ENCODE peak calls at places on chromosomes 3 and 15, in nine cellular contexts. One of them, this sample, is unnamed.

GRCh38 chr3:70120360-70120966 is 120.9 kb downstream of the SAMMSON start:
- DNase-seq in activated CD4-positive, CD25-positive, alpha-beta regulatory T cell treated with anti-CD3 and anti-CD28 coated beads, Interleukin-2, amount 50 U/mL, for 72 hours: peak
- DNase-seq in tibial artery: peak
- DNase-seq in activated T-cell treated with anti-CD3 and anti-CD28 coated beads, Interleukin-2, amount 50 U/mL, for 72 hours: peak
- DNase-seq in A549: peak
- DNase-seq in NCI-H748 treated with DMSO at 0.1 percent for 48 hours: peak
- DNase-seq in mesothelial cell of epicardium: no peak
- DNase-seq in EL: peak
- DNase-seq in stimulated activated CD8-positive, alpha-beta memory T cell treated with anti-CD3 and anti-CD28 coated beads, Interleukin-2, amount 100 ng/mL, for 48 hours: peak
- DNase-seq in this sample: no peak

GRCh38 chr3:22928716-22929115 is 274.4 kb upstream of the UBE2E2 start:
- DNase-seq in activated CD4-positive, CD25-positive, alpha-beta regulatory T cell treated with anti-CD3 and anti-CD28 coated beads, Interleukin-2, amount 50 U/mL, for 72 hours: no peak
- DNase-seq in tibial artery: no peak
- DNase-seq in activated T-cell treated with anti-CD3 and anti-CD28 coated beads, Interleukin-2, amount 50 U/mL, for 72 hours: no peak
- DNase-seq in A549: no peak
- DNase-seq in NCI-H748 treated with DMSO at 0.1 percent for 48 hours: no peak
- DNase-seq in mesothelial cell of epicardium: no peak
- DNase-seq in EL: no peak
- DNase-seq in stimulated activated CD8-positive, alpha-beta memory T cell treated with anti-CD3 and anti-CD28 coated beads, Interleukin-2, amount 100 ng/mL, for 48 hours: no peak
- DNase-seq in this sample: no peak

GRCh38 chr3:152574461-152575079 is 260.4 kb upstream of the P2RY1 start:
- DNase-seq in activated CD4-positive, CD25-positive, alpha-beta regulatory T cell treated with anti-CD3 and anti-CD28 coated beads, Interleukin-2, amount 50 U/mL, for 72 hours: no peak
- DNase-seq in tibial artery: no peak
- DNase-seq in activated T-cell treated with anti-CD3 and anti-CD28 coated beads, Interleukin-2, amount 50 U/mL, for 72 hours: peak
- DNase-seq in A549: peak
- DNase-seq in NCI-H748 treated with DMSO at 0.1 percent for 48 hours: peak
- DNase-seq in mesothelial cell of epicardium: no peak
- DNase-seq in EL: peak
- DNase-seq in stimulated activated CD8-positive, alpha-beta memory T cell treated with anti-CD3 and anti-CD28 coated beads, Interleukin-2, amount 100 ng/mL, for 48 hours: no peak
- DNase-seq in this sample: no peak

GRCh38 chr3:179292440-179292839 is 30.4 kb upstream of the ZNF639 start:
- DNase-seq in activated CD4-positive, CD25-positive, alpha-beta regulatory T cell treated with anti-CD3 and anti-CD28 coated beads, Interleukin-2, amount 50 U/mL, for 72 hours: no peak
- DNase-seq in tibial artery: no peak
- DNase-seq in activated T-cell treated with anti-CD3 and anti-CD28 coated beads, Interleukin-2, amount 50 U/mL, for 72 hours: no peak
- DNase-seq in A549: no peak
- DNase-seq in NCI-H748 treated with DMSO at 0.1 percent for 48 hours: no peak
- DNase-seq in mesothelial cell of epicardium: no peak
- DNase-seq in EL: peak
- DNase-seq in stimulated activated CD8-positive, alpha-beta memory T cell treated with anti-CD3 and anti-CD28 coated beads, Interleukin-2, amount 100 ng/mL, for 48 hours: no peak
- DNase-seq in this sample: no peak

GRCh38 chr15:60695713-60696522 is 217.0 kb upstream of the ICE2 start:
- DNase-seq in activated CD4-positive, CD25-positive, alpha-beta regulatory T cell treated with anti-CD3 and anti-CD28 coated beads, Interleukin-2, amount 50 U/mL, for 72 hours: peak
- DNase-seq in tibial artery: no peak
- DNase-seq in activated T-cell treated with anti-CD3 and anti-CD28 coated beads, Interleukin-2, amount 50 U/mL, for 72 hours: peak
- DNase-seq in A549: no peak
- DNase-seq in NCI-H748 treated with DMSO at 0.1 percent for 48 hours: no peak
- DNase-seq in mesothelial cell of epicardium: no peak
- DNase-seq in EL: no peak
- DNase-seq in stimulated activated CD8-positive, alpha-beta memory T cell treated with anti-CD3 and anti-CD28 coated beads, Interleukin-2, amount 100 ng/mL, for 48 hours: peak
- DNase-seq in this sample: no peak

GRCh38 chr15:99073008-99073714 is 31.7 kb upstream of the SYNM start:
- DNase-seq in activated CD4-positive, CD25-positive, alpha-beta regulatory T cell treated with anti-CD3 and anti-CD28 coated beads, Interleukin-2, amount 50 U/mL, for 72 hours: peak
- DNase-seq in tibial artery: peak
- DNase-seq in activated T-cell treated with anti-CD3 and anti-CD28 coated beads, Interleukin-2, amount 50 U/mL, for 72 hours: no peak
- DNase-seq in A549: no peak
- DNase-seq in NCI-H748 treated with DMSO at 0.1 percent for 48 hours: no peak
- DNase-seq in mesothelial cell of epicardium: no peak
- DNase-seq in EL: peak
- DNase-seq in stimulated activated CD8-positive, alpha-beta memory T cell treated with anti-CD3 and anti-CD28 coated beads, Interleukin-2, amount 100 ng/mL, for 48 hours: no peak
- DNase-seq in this sample: no peak

GRCh38 chr15:28934645-28935044 is 48.9 kb downstream of the APBA2 start:
- DNase-seq in activated CD4-positive, CD25-positive, alpha-beta regulatory T cell treated with anti-CD3 and anti-CD28 coated beads, Interleukin-2, amount 50 U/mL, for 72 hours: no peak
- DNase-seq in tibial artery: peak
- DNase-seq in activated T-cell treated with anti-CD3 and anti-CD28 coated beads, Interleukin-2, amount 50 U/mL, for 72 hours: no peak
- DNase-seq in A549: no peak
- DNase-seq in NCI-H748 treated with DMSO at 0.1 percent for 48 hours: no peak
- DNase-seq in mesothelial cell of epicardium: no peak
- DNase-seq in EL: no peak
- DNase-seq in stimulated activated CD8-positive, alpha-beta memory T cell treated with anti-CD3 and anti-CD28 coated beads, Interleukin-2, amount 100 ng/mL, for 48 hours: no peak
- DNase-seq in this sample: no peak

GRCh38 chr15:62740141-62741004 is 302.2 kb upstream of the TPM1 start:
- DNase-seq in activated CD4-positive, CD25-positive, alpha-beta regulatory T cell treated with anti-CD3 and anti-CD28 coated beads, Interleukin-2, amount 50 U/mL, for 72 hours: no peak
- DNase-seq in tibial artery: no peak
- DNase-seq in activated T-cell treated with anti-CD3 and anti-CD28 coated beads, Interleukin-2, amount 50 U/mL, for 72 hours: no peak
- DNase-seq in A549: peak
- DNase-seq in NCI-H748 treated with DMSO at 0.1 percent for 48 hours: no peak
- DNase-seq in mesothelial cell of epicardium: no peak
- DNase-seq in EL: peak
- DNase-seq in stimulated activated CD8-positive, alpha-beta memory T cell treated with anti-CD3 and anti-CD28 coated beads, Interleukin-2, amount 100 ng/mL, for 48 hours: no peak
- DNase-seq in this sample: no peak

GRCh38 chr15:28097656-28098359 is 1.3 kb downstream of the OCA2 start:
- DNase-seq in activated CD4-positive, CD25-positive, alpha-beta regulatory T cell treated with anti-CD3 and anti-CD28 coated beads, Interleukin-2, amount 50 U/mL, for 72 hours: no peak
- DNase-seq in tibial artery: peak
- DNase-seq in activated T-cell treated with anti-CD3 and anti-CD28 coated beads, Interleukin-2, amount 50 U/mL, for 72 hours: no peak
- DNase-seq in A549: no peak
- DNase-seq in NCI-H748 treated with DMSO at 0.1 percent for 48 hours: no peak
- DNase-seq in mesothelial cell of epicardium: no peak
- DNase-seq in EL: no peak
- DNase-seq in stimulated activated CD8-positive, alpha-beta memory T cell treated with anti-CD3 and anti-CD28 coated beads, Interleukin-2, amount 100 ng/mL, for 48 hours: no peak
- DNase-seq in this sample: no peak

GRCh38 chr15:79922512-79923067 is 25.8 kb upstream of the MTHFS start:
- DNase-seq in activated CD4-positive, CD25-positive, alpha-beta regulatory T cell treated with anti-CD3 and anti-CD28 coated beads, Interleukin-2, amount 50 U/mL, for 72 hours: no peak
- DNase-seq in tibial artery: no peak
- DNase-seq in activated T-cell treated with anti-CD3 and anti-CD28 coated beads, Interleukin-2, amount 50 U/mL, for 72 hours: no peak
- DNase-seq in A549: no peak
- DNase-seq in NCI-H748 treated with DMSO at 0.1 percent for 48 hours: no peak
- DNase-seq in mesothelial cell of epicardium: no peak
- DNase-seq in EL: no peak
- DNase-seq in stimulated activated CD8-positive, alpha-beta memory T cell treated with anti-CD3 and anti-CD28 coated beads, Interleukin-2, amount 100 ng/mL, for 48 hours: no peak
- DNase-seq in this sample: no peak

GRCh38 chr3:33331414-33331813 is 54.2 kb downstream of the FBXL2 start:
- DNase-seq in activated CD4-positive, CD25-positive, alpha-beta regulatory T cell treated with anti-CD3 and anti-CD28 coated beads, Interleukin-2, amount 50 U/mL, for 72 hours: no peak
- DNase-seq in tibial artery: no peak
- DNase-seq in activated T-cell treated with anti-CD3 and anti-CD28 coated beads, Interleukin-2, amount 50 U/mL, for 72 hours: no peak
- DNase-seq in A549: no peak
- DNase-seq in NCI-H748 treated with DMSO at 0.1 percent for 48 hours: no peak
- DNase-seq in mesothelial cell of epicardium: no peak
- DNase-seq in EL: no peak
- DNase-seq in stimulated activated CD8-positive, alpha-beta memory T cell treated with anti-CD3 and anti-CD28 coated beads, Interleukin-2, amount 100 ng/mL, for 48 hours: no peak
- DNase-seq in this sample: peak

GRCh38 chr3:175410251-175410650 is 551.1 kb downstream of the NAALADL2 start:
- DNase-seq in activated CD4-positive, CD25-positive, alpha-beta regulatory T cell treated with anti-CD3 and anti-CD28 coated beads, Interleukin-2, amount 50 U/mL, for 72 hours: no peak
- DNase-seq in tibial artery: no peak
- DNase-seq in activated T-cell treated with anti-CD3 and anti-CD28 coated beads, Interleukin-2, amount 50 U/mL, for 72 hours: no peak
- DNase-seq in A549: no peak
- DNase-seq in NCI-H748 treated with DMSO at 0.1 percent for 48 hours: no peak
- DNase-seq in mesothelial cell of epicardium: no peak
- DNase-seq in EL: peak
- DNase-seq in stimulated activated CD8-positive, alpha-beta memory T cell treated with anti-CD3 and anti-CD28 coated beads, Interleukin-2, amount 100 ng/mL, for 48 hours: no peak
- DNase-seq in this sample: peak

GRCh38 chr15:65411470-65412071 is 11.2 kb downstream of the IGDCC4 start:
- DNase-seq in activated CD4-positive, CD25-positive, alpha-beta regulatory T cell treated with anti-CD3 and anti-CD28 coated beads, Interleukin-2, amount 50 U/mL, for 72 hours: no peak
- DNase-seq in tibial artery: no peak
- DNase-seq in activated T-cell treated with anti-CD3 and anti-CD28 coated beads, Interleukin-2, amount 50 U/mL, for 72 hours: no peak
- DNase-seq in A549: no peak
- DNase-seq in NCI-H748 treated with DMSO at 0.1 percent for 48 hours: no peak
- DNase-seq in mesothelial cell of epicardium: no peak
- DNase-seq in EL: no peak
- DNase-seq in stimulated activated CD8-positive, alpha-beta memory T cell treated with anti-CD3 and anti-CD28 coated beads, Interleukin-2, amount 100 ng/mL, for 48 hours: no peak
- DNase-seq in this sample: no peak

GRCh38 chr3:106345353-106346027 is 476.7 kb upstream of the CBLB start:
- DNase-seq in activated CD4-positive, CD25-positive, alpha-beta regulatory T cell treated with anti-CD3 and anti-CD28 coated beads, Interleukin-2, amount 50 U/mL, for 72 hours: no peak
- DNase-seq in tibial artery: no peak
- DNase-seq in activated T-cell treated with anti-CD3 and anti-CD28 coated beads, Interleukin-2, amount 50 U/mL, for 72 hours: no peak
- DNase-seq in A549: peak
- DNase-seq in NCI-H748 treated with DMSO at 0.1 percent for 48 hours: no peak
- DNase-seq in mesothelial cell of epicardium: no peak
- DNase-seq in EL: peak
- DNase-seq in stimulated activated CD8-positive, alpha-beta memory T cell treated with anti-CD3 and anti-CD28 coated beads, Interleukin-2, amount 100 ng/mL, for 48 hours: no peak
- DNase-seq in this sample: peak

GRCh38 chr3:124275421-124275820 is 283.5 kb upstream of the ROPN1 start:
- DNase-seq in activated CD4-positive, CD25-positive, alpha-beta regulatory T cell treated with anti-CD3 and anti-CD28 coated beads, Interleukin-2, amount 50 U/mL, for 72 hours: no peak
- DNase-seq in tibial artery: peak
- DNase-seq in activated T-cell treated with anti-CD3 and anti-CD28 coated beads, Interleukin-2, amount 50 U/mL, for 72 hours: no peak
- DNase-seq in A549: no peak
- DNase-seq in NCI-H748 treated with DMSO at 0.1 percent for 48 hours: no peak
- DNase-seq in mesothelial cell of epicardium: no peak
- DNase-seq in EL: no peak
- DNase-seq in stimulated activated CD8-positive, alpha-beta memory T cell treated with anti-CD3 and anti-CD28 coated beads, Interleukin-2, amount 100 ng/mL, for 48 hours: no peak
- DNase-seq in this sample: no peak

GRCh38 chr3:21944251-21944650 is 193.2 kb upstream of the ZNF385D start:
- DNase-seq in activated CD4-positive, CD25-positive, alpha-beta regulatory T cell treated with anti-CD3 and anti-CD28 coated beads, Interleukin-2, amount 50 U/mL, for 72 hours: no peak
- DNase-seq in tibial artery: no peak
- DNase-seq in activated T-cell treated with anti-CD3 and anti-CD28 coated beads, Interleukin-2, amount 50 U/mL, for 72 hours: no peak
- DNase-seq in A549: no peak
- DNase-seq in NCI-H748 treated with DMSO at 0.1 percent for 48 hours: no peak
- DNase-seq in mesothelial cell of epicardium: no peak
- DNase-seq in EL: no peak
- DNase-seq in stimulated activated CD8-positive, alpha-beta memory T cell treated with anti-CD3 and anti-CD28 coated beads, Interleukin-2, amount 100 ng/mL, for 48 hours: no peak
- DNase-seq in this sample: no peak

GRCh38 chr3:30676424-30677346 is 70.3 kb downstream of the TGFBR2 start:
- DNase-seq in activated CD4-positive, CD25-positive, alpha-beta regulatory T cell treated with anti-CD3 and anti-CD28 coated beads, Interleukin-2, amount 50 U/mL, for 72 hours: no peak
- DNase-seq in tibial artery: no peak
- DNase-seq in activated T-cell treated with anti-CD3 and anti-CD28 coated beads, Interleukin-2, amount 50 U/mL, for 72 hours: no peak
- DNase-seq in A549: no peak
- DNase-seq in NCI-H748 treated with DMSO at 0.1 percent for 48 hours: no peak
- DNase-seq in mesothelial cell of epicardium: no peak
- DNase-seq in EL: no peak
- DNase-seq in stimulated activated CD8-positive, alpha-beta memory T cell treated with anti-CD3 and anti-CD28 coated beads, Interleukin-2, amount 100 ng/mL, for 48 hours: no peak
- DNase-seq in this sample: no peak

GRCh38 chr15:28960979-28961378 is 75.2 kb downstream of the APBA2 start:
- DNase-seq in activated CD4-positive, CD25-positive, alpha-beta regulatory T cell treated with anti-CD3 and anti-CD28 coated beads, Interleukin-2, amount 50 U/mL, for 72 hours: no peak
- DNase-seq in tibial artery: no peak
- DNase-seq in activated T-cell treated with anti-CD3 and anti-CD28 coated beads, Interleukin-2, amount 50 U/mL, for 72 hours: no peak
- DNase-seq in A549: peak
- DNase-seq in NCI-H748 treated with DMSO at 0.1 percent for 48 hours: no peak
- DNase-seq in mesothelial cell of epicardium: no peak
- DNase-seq in EL: peak
- DNase-seq in stimulated activated CD8-positive, alpha-beta memory T cell treated with anti-CD3 and anti-CD28 coated beads, Interleukin-2, amount 100 ng/mL, for 48 hours: no peak
- DNase-seq in this sample: no peak

GRCh38 chr3:149771652-149772271 is 19.5 kb upstream of the COMMD2 start:
- DNase-seq in activated CD4-positive, CD25-positive, alpha-beta regulatory T cell treated with anti-CD3 and anti-CD28 coated beads, Interleukin-2, amount 50 U/mL, for 72 hours: no peak
- DNase-seq in tibial artery: no peak
- DNase-seq in activated T-cell treated with anti-CD3 and anti-CD28 coated beads, Interleukin-2, amount 50 U/mL, for 72 hours: peak
- DNase-seq in A549: peak
- DNase-seq in NCI-H748 treated with DMSO at 0.1 percent for 48 hours: peak
- DNase-seq in mesothelial cell of epicardium: peak
- DNase-seq in EL: peak
- DNase-seq in stimulated activated CD8-positive, alpha-beta memory T cell treated with anti-CD3 and anti-CD28 coated beads, Interleukin-2, amount 100 ng/mL, for 48 hours: peak
- DNase-seq in this sample: no peak

GRCh38 chr15:46786886-46787285 is 930.4 kb upstream of the SEMA6D start:
- DNase-seq in activated CD4-positive, CD25-positive, alpha-beta regulatory T cell treated with anti-CD3 and anti-CD28 coated beads, Interleukin-2, amount 50 U/mL, for 72 hours: no peak
- DNase-seq in tibial artery: no peak
- DNase-seq in activated T-cell treated with anti-CD3 and anti-CD28 coated beads, Interleukin-2, amount 50 U/mL, for 72 hours: no peak
- DNase-seq in A549: no peak
- DNase-seq in NCI-H748 treated with DMSO at 0.1 percent for 48 hours: peak
- DNase-seq in mesothelial cell of epicardium: no peak
- DNase-seq in EL: no peak
- DNase-seq in stimulated activated CD8-positive, alpha-beta memory T cell treated with anti-CD3 and anti-CD28 coated beads, Interleukin-2, amount 100 ng/mL, for 48 hours: no peak
- DNase-seq in this sample: no peak

GRCh38 chr3:149967067-149967685 is 3.5 kb downstream of the PFN2 start:
- DNase-seq in activated CD4-positive, CD25-positive, alpha-beta regulatory T cell treated with anti-CD3 and anti-CD28 coated beads, Interleukin-2, amount 50 U/mL, for 72 hours: no peak
- DNase-seq in tibial artery: no peak
- DNase-seq in activated T-cell treated with anti-CD3 and anti-CD28 coated beads, Interleukin-2, amount 50 U/mL, for 72 hours: no peak
- DNase-seq in A549: peak
- DNase-seq in NCI-H748 treated with DMSO at 0.1 percent for 48 hours: peak
- DNase-seq in mesothelial cell of epicardium: no peak
- DNase-seq in EL: peak
- DNase-seq in stimulated activated CD8-positive, alpha-beta memory T cell treated with anti-CD3 and anti-CD28 coated beads, Interleukin-2, amount 100 ng/mL, for 48 hours: no peak
- DNase-seq in this sample: no peak

GRCh38 chr3:150599611-150600297 is 3.4 kb upstream of the SELENOT start:
- DNase-seq in activated CD4-positive, CD25-positive, alpha-beta regulatory T cell treated with anti-CD3 and anti-CD28 coated beads, Interleukin-2, amount 50 U/mL, for 72 hours: no peak
- DNase-seq in tibial artery: no peak
- DNase-seq in activated T-cell treated with anti-CD3 and anti-CD28 coated beads, Interleukin-2, amount 50 U/mL, for 72 hours: no peak
- DNase-seq in A549: no peak
- DNase-seq in NCI-H748 treated with DMSO at 0.1 percent for 48 hours: no peak
- DNase-seq in mesothelial cell of epicardium: no peak
- DNase-seq in EL: peak
- DNase-seq in stimulated activated CD8-positive, alpha-beta memory T cell treated with anti-CD3 and anti-CD28 coated beads, Interleukin-2, amount 100 ng/mL, for 48 hours: no peak
- DNase-seq in this sample: no peak

GRCh38 chr3:133268772-133269171 is 131.1 kb upstream of the BFSP2 start:
- DNase-seq in activated CD4-positive, CD25-positive, alpha-beta regulatory T cell treated with anti-CD3 and anti-CD28 coated beads, Interleukin-2, amount 50 U/mL, for 72 hours: no peak
- DNase-seq in tibial artery: no peak
- DNase-seq in activated T-cell treated with anti-CD3 and anti-CD28 coated beads, Interleukin-2, amount 50 U/mL, for 72 hours: no peak
- DNase-seq in A549: no peak
- DNase-seq in NCI-H748 treated with DMSO at 0.1 percent for 48 hours: no peak
- DNase-seq in mesothelial cell of epicardium: no peak
- DNase-seq in EL: no peak
- DNase-seq in stimulated activated CD8-positive, alpha-beta memory T cell treated with anti-CD3 and anti-CD28 coated beads, Interleukin-2, amount 100 ng/mL, for 48 hours: no peak
- DNase-seq in this sample: no peak

GRCh38 chr3:55060921-55061555 is 133.2 kb upstream of the LRTM1 start:
- DNase-seq in activated CD4-positive, CD25-positive, alpha-beta regulatory T cell treated with anti-CD3 and anti-CD28 coated beads, Interleukin-2, amount 50 U/mL, for 72 hours: no peak
- DNase-seq in tibial artery: no peak
- DNase-seq in activated T-cell treated with anti-CD3 and anti-CD28 coated beads, Interleukin-2, amount 50 U/mL, for 72 hours: no peak
- DNase-seq in A549: no peak
- DNase-seq in NCI-H748 treated with DMSO at 0.1 percent for 48 hours: no peak
- DNase-seq in mesothelial cell of epicardium: no peak
- DNase-seq in EL: no peak
- DNase-seq in stimulated activated CD8-positive, alpha-beta memory T cell treated with anti-CD3 and anti-CD28 coated beads, Interleukin-2, amount 100 ng/mL, for 48 hours: no peak
- DNase-seq in this sample: no peak

GRCh38 chr3:66763294-66763693 is 234.8 kb upstream of the KBTBD8 start:
- DNase-seq in activated CD4-positive, CD25-positive, alpha-beta regulatory T cell treated with anti-CD3 and anti-CD28 coated beads, Interleukin-2, amount 50 U/mL, for 72 hours: no peak
- DNase-seq in tibial artery: no peak
- DNase-seq in activated T-cell treated with anti-CD3 and anti-CD28 coated beads, Interleukin-2, amount 50 U/mL, for 72 hours: no peak
- DNase-seq in A549: no peak
- DNase-seq in NCI-H748 treated with DMSO at 0.1 percent for 48 hours: no peak
- DNase-seq in mesothelial cell of epicardium: no peak
- DNase-seq in EL: peak
- DNase-seq in stimulated activated CD8-positive, alpha-beta memory T cell treated with anti-CD3 and anti-CD28 coated beads, Interleukin-2, amount 100 ng/mL, for 48 hours: no peak
- DNase-seq in this sample: peak

GRCh38 chr15:29822100-29822684 is at the start of gene TJP1:
- DNase-seq in activated CD4-positive, CD25-positive, alpha-beta regulatory T cell treated with anti-CD3 and anti-CD28 coated beads, Interleukin-2, amount 50 U/mL, for 72 hours: no peak
- DNase-seq in tibial artery: peak
- DNase-seq in activated T-cell treated with anti-CD3 and anti-CD28 coated beads, Interleukin-2, amount 50 U/mL, for 72 hours: no peak
- DNase-seq in A549: peak
- DNase-seq in NCI-H748 treated with DMSO at 0.1 percent for 48 hours: peak
- DNase-seq in mesothelial cell of epicardium: peak
- DNase-seq in EL: peak
- DNase-seq in stimulated activated CD8-positive, alpha-beta memory T cell treated with anti-CD3 and anti-CD28 coated beads, Interleukin-2, amount 100 ng/mL, for 48 hours: no peak
- DNase-seq in this sample: no peak

GRCh38 chr15:51965691-51966090 is 5.9 kb downstream of the LEO1 start:
- DNase-seq in activated CD4-positive, CD25-positive, alpha-beta regulatory T cell treated with anti-CD3 and anti-CD28 coated beads, Interleukin-2, amount 50 U/mL, for 72 hours: no peak
- DNase-seq in tibial artery: no peak
- DNase-seq in activated T-cell treated with anti-CD3 and anti-CD28 coated beads, Interleukin-2, amount 50 U/mL, for 72 hours: no peak
- DNase-seq in A549: no peak
- DNase-seq in NCI-H748 treated with DMSO at 0.1 percent for 48 hours: no peak
- DNase-seq in mesothelial cell of epicardium: no peak
- DNase-seq in EL: no peak
- DNase-seq in stimulated activated CD8-positive, alpha-beta memory T cell treated with anti-CD3 and anti-CD28 coated beads, Interleukin-2, amount 100 ng/mL, for 48 hours: no peak
- DNase-seq in this sample: no peak

GRCh38 chr15:50431204-50431603 is 7.0 kb downstream of the USP8 start:
- DNase-seq in activated CD4-positive, CD25-positive, alpha-beta regulatory T cell treated with anti-CD3 and anti-CD28 coated beads, Interleukin-2, amount 50 U/mL, for 72 hours: no peak
- DNase-seq in tibial artery: no peak
- DNase-seq in activated T-cell treated with anti-CD3 and anti-CD28 coated beads, Interleukin-2, amount 50 U/mL, for 72 hours: no peak
- DNase-seq in A549: no peak
- DNase-seq in NCI-H748 treated with DMSO at 0.1 percent for 48 hours: no peak
- DNase-seq in mesothelial cell of epicardium: no peak
- DNase-seq in EL: peak
- DNase-seq in stimulated activated CD8-positive, alpha-beta memory T cell treated with anti-CD3 and anti-CD28 coated beads, Interleukin-2, amount 100 ng/mL, for 48 hours: no peak
- DNase-seq in this sample: no peak

GRCh38 chr3:150407818-150408231 is 273 bp upstream of the TSC22D2 start:
- DNase-seq in activated CD4-positive, CD25-positive, alpha-beta regulatory T cell treated with anti-CD3 and anti-CD28 coated beads, Interleukin-2, amount 50 U/mL, for 72 hours: no peak
- DNase-seq in tibial artery: no peak
- DNase-seq in activated T-cell treated with anti-CD3 and anti-CD28 coated beads, Interleukin-2, amount 50 U/mL, for 72 hours: no peak
- DNase-seq in A549: peak
- DNase-seq in NCI-H748 treated with DMSO at 0.1 percent for 48 hours: no peak
- DNase-seq in mesothelial cell of epicardium: no peak
- DNase-seq in EL: peak
- DNase-seq in stimulated activated CD8-positive, alpha-beta memory T cell treated with anti-CD3 and anti-CD28 coated beads, Interleukin-2, amount 100 ng/mL, for 48 hours: peak
- DNase-seq in this sample: no peak

GRCh38 chr3:178966299-178967183 is 105.1 kb downstream of the ZMAT3 start:
- DNase-seq in activated CD4-positive, CD25-positive, alpha-beta regulatory T cell treated with anti-CD3 and anti-CD28 coated beads, Interleukin-2, amount 50 U/mL, for 72 hours: no peak
- DNase-seq in tibial artery: no peak
- DNase-seq in activated T-cell treated with anti-CD3 and anti-CD28 coated beads, Interleukin-2, amount 50 U/mL, for 72 hours: no peak
- DNase-seq in A549: no peak
- DNase-seq in NCI-H748 treated with DMSO at 0.1 percent for 48 hours: peak
- DNase-seq in mesothelial cell of epicardium: no peak
- DNase-seq in EL: peak
- DNase-seq in stimulated activated CD8-positive, alpha-beta memory T cell treated with anti-CD3 and anti-CD28 coated beads, Interleukin-2, amount 100 ng/mL, for 48 hours: no peak
- DNase-seq in this sample: no peak

GRCh38 chr3:190044142-190044541 is 76.6 kb downstream of the P3H2 start:
- DNase-seq in activated CD4-positive, CD25-positive, alpha-beta regulatory T cell treated with anti-CD3 and anti-CD28 coated beads, Interleukin-2, amount 50 U/mL, for 72 hours: no peak
- DNase-seq in tibial artery: no peak
- DNase-seq in activated T-cell treated with anti-CD3 and anti-CD28 coated beads, Interleukin-2, amount 50 U/mL, for 72 hours: no peak
- DNase-seq in A549: no peak
- DNase-seq in NCI-H748 treated with DMSO at 0.1 percent for 48 hours: no peak
- DNase-seq in mesothelial cell of epicardium: no peak
- DNase-seq in EL: peak
- DNase-seq in stimulated activated CD8-positive, alpha-beta memory T cell treated with anti-CD3 and anti-CD28 coated beads, Interleukin-2, amount 100 ng/mL, for 48 hours: no peak
- DNase-seq in this sample: peak